ENCODE peak calls at places on chromosomes 16 and 17, in four cellular contexts. W, O, Z and H are unnamed samples.

GRCh38 chr17:63927464-63928171 is 4.5 kb downstream of the CD79B start:
- DNase-seq in O (no peak), W (no peak), Z (peak), H (no peak)

GRCh38 chr17:72931635-72932034 is 160.9 kb downstream of the SLC39A11 start:
- DNase-seq in O (no peak), Z (no peak), W (no peak), H (no peak)

GRCh38 chr17:47669060-47669459 is 19.3 kb downstream of the KPNB1 start:
- DNase-seq in W (no peak), Z (no peak), O (no peak), H (no peak)

GRCh38 chr16:1009358-1010150 is 28.0 kb downstream of the SOX8 start:
- DNase-seq in W (no peak), Z (no peak), O (no peak), H (no peak)

GRCh38 chr16:73012341-73012740 is 35.6 kb downstream of the ZFHX3 start:
- DNase-seq in W (no peak), Z (no peak), O (no peak), H (no peak)

GRCh38 chr16:89136931-89137330 is 34.6 kb upstream of the CDH15 start:
- DNase-seq in W (no peak), O (no peak), Z (no peak), H (no peak)

GRCh38 chr17:74936470-74936799 is 737 bp downstream of the OTOP3 start:
- DNase-seq in Z (no peak), O (no peak), W (no peak), H (no peak)

GRCh38 chr17:57197672-57198071 is 58.7 kb upstream of the MSI2 start:
- DNase-seq in O (no peak), Z (peak), W (no peak), H (no peak)

GRCh38 chr17:19329136-19329535 is 33.4 kb downstream of the B9D1 start:
- DNase-seq in Z (no peak), W (no peak), O (no peak), H (no peak)

GRCh38 chr16:85312642-85313540 is 200.6 kb upstream of the CIBAR2 start:
- DNase-seq in W (peak), Z (no peak), O (no peak), H (no peak)

GRCh38 chr16:65410801-65411200 is 288.9 kb upstream of the CDH11 start:
- DNase-seq in Z (no peak), O (no peak), W (no peak), H (no peak)

GRCh38 chr17:57379237-57380054 is 123.1 kb downstream of the MSI2 start:
- DNase-seq in Z (no peak), O (no peak), W (no peak), H (no peak)

GRCh38 chr17:44106801-44107200 is 16.6 kb downstream of the HDAC5 start:
- DNase-seq in W (no peak), O (no peak), Z (no peak), H (no peak)

GRCh38 chr16:23843143-23843542 is 7.4 kb downstream of the PRKCB start:
- DNase-seq in W (no peak), Z (peak), O (no peak), H (no peak)

GRCh38 chr16:66420396-66420795 is 6.7 kb upstream of the BEAN1 start:
- DNase-seq in O (no peak), Z (no peak), W (peak), H (no peak)

GRCh38 chr16:85142771-85143211 is 30.5 kb upstream of the CIBAR2 start:
- DNase-seq in W (no peak), O (no peak), Z (peak), H (no peak)

GRCh38 chr17:63178530-63178929 is 212.5 kb downstream of the TANC2 start:
- DNase-seq in W (peak), Z (no peak), O (no peak), H (no peak)

GRCh38 chr17:40329981-40330794 is 21.2 kb downstream of the RARA start:
- DNase-seq in Z (peak), W (peak), O (peak), H (peak)

GRCh38 chr17:82458885-82459424 is 414 bp downstream of the NARF start:
- DNase-seq in W (peak), O (no peak), Z (peak), H (no peak)

GRCh38 chr16:80682435-80683070 is 121.8 kb downstream of the CDYL2 start:
- DNase-seq in O (no peak), W (peak), Z (no peak), H (peak)

GRCh38 chr17:66775881-66776400 is 59.0 kb upstream of the CACNG5 start:
- DNase-seq in Z (peak), O (no peak), W (no peak), H (no peak)

GRCh38 chr17:16419929-16420271 is 4.5 kb downstream of the TRPV2 start:
- DNase-seq in W (peak), O (no peak), Z (no peak), H (no peak)

GRCh38 chr17:42311240-42312034 is 23.1 kb downstream of the STAT5A start:
- DNase-seq in Z (peak), W (peak), O (peak), H (peak)

GRCh38 chr17:15261063-15261817 is 3.9 kb downstream of the PMP22 start:
- DNase-seq in O (peak), W (peak), Z (no peak), H (peak)

GRCh38 chr17:41464682-41465081 is 2.5 kb downstream of the KRT32 start:
- DNase-seq in Z (no peak), O (peak), W (peak), H (no peak)

GRCh38 chr17:46869296-46869695 is 17.9 kb downstream of the WNT9B start:
- DNase-seq in Z (no peak), O (no peak), W (peak), H (no peak)

GRCh38 chr17:67111808-67112207 is 67.5 kb downstream of the CACNG1 start:
- DNase-seq in Z (no peak), O (no peak), W (no peak), H (no peak)

GRCh38 chr16:66927012-66927436 is 1.7 kb upstream of the RRAD start:
- DNase-seq in W (peak), Z (peak), O (peak), H (no peak)

GRCh38 chr17:78789663-78790181 is 7.6 kb upstream of the CYTH1 start:
- DNase-seq in O (peak), Z (no peak), W (peak), H (peak)

GRCh38 chr17:81444610-81445339 is 49.5 kb downstream of the BAHCC1 start:
- DNase-seq in O (no peak), W (no peak), Z (no peak), H (no peak)

GRCh38 chr17:13544292-13544691 is 57.4 kb downstream of the HS3ST3A1 start:
- DNase-seq in Z (no peak), W (peak), O (no peak), H (no peak)

GRCh38 chr16:27748868-27749546 is 199.1 kb downstream of the KATNIP start:
- DNase-seq in O (peak), W (peak), Z (peak), H (no peak)

GRCh38 chr17:5282639-5283217 is 644 bp downstream of the RABEP1 start:
- DNase-seq in O (peak), W (peak), Z (peak), H (no peak)

GRCh38 chr17:71519285-71519684 is 601.5 kb upstream of the SOX9 start:
- DNase-seq in W (peak), O (no peak), Z (no peak), H (no peak)

GRCh38 chr16:50427107-50427506 is 58.3 kb upstream of the BRD7 start:
- DNase-seq in O (no peak), Z (no peak), W (no peak), H (no peak)

GRCh38 chr17:58822148-58823050 is 66.7 kb downstream of the PPM1E start:
- DNase-seq in O (no peak), Z (no peak), W (peak), H (no peak)
- H3K27ac ChIP-seq in O (peak), Z (no peak), W (no peak), H (no peak)

GRCh38 chr17:7045492-7046126 is 1.7 kb upstream of the SLC16A11 start:
- DNase-seq in Z (peak), O (no peak), W (peak), H (no peak)

GRCh38 chr17:7042507-7043194 is 1.2 kb downstream of the SLC16A11 start:
- DNase-seq in W (no peak), Z (no peak), O (no peak), H (no peak)

GRCh38 chr17:7043195-7043543 is 723 bp downstream of the SLC16A11 start:
- DNase-seq in W (no peak), O (no peak), Z (no peak), H (no peak)

GRCh38 chr17:7041607-7042506 is 2.0 kb downstream of the SLC16A11 start:
- DNase-seq in W (no peak), Z (no peak), O (no peak), H (no peak)

DNA sequence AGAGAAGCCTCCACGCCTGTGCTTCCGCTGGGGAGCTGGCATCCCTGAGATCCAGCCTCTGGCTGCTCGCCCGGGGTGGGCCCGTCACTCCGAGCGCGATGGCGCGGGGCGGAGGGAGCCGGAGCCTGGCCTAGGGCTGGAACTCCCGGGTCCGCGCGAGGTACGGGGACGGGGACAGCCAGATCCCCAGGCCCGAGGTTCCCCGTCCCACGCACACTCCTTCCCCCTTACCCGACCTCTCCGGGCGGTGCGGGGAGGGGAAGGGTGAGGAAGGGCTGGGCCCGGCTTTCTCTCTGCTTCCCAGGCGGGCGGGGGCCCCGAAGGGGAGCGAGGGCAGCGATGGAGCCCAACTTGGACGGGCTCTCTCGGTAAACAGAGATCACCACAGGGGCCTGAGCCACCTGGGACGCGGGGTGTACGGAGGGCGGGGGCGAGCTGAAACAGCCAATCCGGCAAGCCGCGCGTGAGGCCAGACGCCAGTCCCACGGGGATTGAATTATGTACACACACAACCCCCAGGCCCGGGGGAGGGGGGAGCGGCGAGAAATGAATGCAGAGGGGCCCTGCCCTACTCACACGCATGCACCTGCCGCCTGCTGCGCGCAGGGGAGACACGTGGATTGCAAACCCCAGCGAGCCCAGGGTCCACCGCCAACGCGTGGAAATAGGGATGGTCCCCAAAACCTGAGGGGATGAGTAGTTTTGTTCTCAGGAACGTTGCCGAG is at the start of gene SLC16A11:
- DNase-seq in W (peak), Z (no peak), O (peak), H (no peak)
- H3K27ac ChIP-seq in W (no peak), Z (no peak), O (peak), H (no peak)

GRCh38 chr17:49218941-49219913 is 8.7 kb downstream of the ABI3 start:
- DNase-seq in Z (peak), O (peak), W (no peak), H (peak)
- H3K27ac ChIP-seq in Z (peak), O (peak), W (no peak), H (peak)

GRCh38 chr16:87540072-87540976 is 47.5 kb upstream of the ZCCHC14 start:
- DNase-seq in Z (no peak), W (peak), O (no peak), H (no peak)
- H3K27ac ChIP-seq in Z (no peak), W (peak), O (peak), H (no peak)

DNA sequence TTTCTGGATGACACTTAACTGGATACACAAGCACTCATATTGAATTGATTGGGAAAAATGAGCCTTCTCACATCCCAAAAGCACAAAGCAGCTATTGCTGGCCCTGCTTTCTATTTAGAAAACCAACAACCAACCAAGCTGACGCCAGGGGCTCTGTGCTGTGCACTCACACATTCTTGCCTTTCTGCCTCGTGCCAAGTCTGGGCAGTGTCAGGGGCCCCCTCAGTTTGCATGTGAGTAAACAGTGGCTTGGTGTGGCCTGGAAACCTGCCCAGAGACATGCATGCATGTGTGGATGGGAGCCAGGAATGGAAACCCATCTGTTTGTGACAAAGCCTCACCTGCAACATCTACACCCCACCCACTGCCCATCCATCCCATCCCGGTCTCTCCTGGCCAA is 20.3 kb downstream of the MIEF2 start:
- DNase-seq in Z (no peak), O (no peak), W (peak), H (no peak)
- H3K27ac ChIP-seq in Z (no peak), O (no peak), W (no peak), H (no peak)

DNA sequence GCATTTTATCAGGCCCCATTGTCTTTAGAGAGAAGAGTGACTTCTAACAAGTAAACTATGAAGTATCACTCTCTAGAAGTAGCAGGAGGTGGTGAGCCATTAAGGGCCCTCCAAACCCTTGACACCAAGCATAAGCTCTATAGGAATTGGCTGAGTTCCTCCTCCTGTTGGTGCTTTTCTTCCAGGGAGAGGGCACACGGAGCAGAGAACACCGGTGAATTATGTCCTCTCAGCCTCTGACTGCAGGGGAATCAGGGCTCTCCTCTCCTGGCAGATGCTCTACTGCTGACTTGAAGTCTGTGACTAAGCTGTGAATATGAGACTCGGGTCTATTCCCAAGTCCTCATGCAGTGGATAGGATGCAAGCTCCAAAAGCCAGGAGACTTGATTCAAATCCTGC is 32.3 kb downstream of the CHD9 start:
- DNase-seq in Z (no peak), O (no peak), W (peak), H (no peak)
- H3K27ac ChIP-seq in Z (peak), O (peak), W (peak), H (no peak)

GRCh38 chr16:87784812-87785211 is 19.0 kb upstream of the KLHDC4 start:
- DNase-seq in O (no peak), Z (no peak), W (peak), H (no peak)
- H3K27ac ChIP-seq in O (no peak), Z (no peak), W (no peak), H (no peak)